ENCODE peak calls at places on chromosome 7, in nine cellular contexts. M is neuronal stem cell, A is choroid plexus epithelial cell, I is GM23248, O is OCI-LY7, Z is lower leg skin, E is breast epithelium, G is AG09309, F is spleen. L is an unnamed sample.

GRCh38 chr7:12888727-12889126 is 201.3 kb downstream of the ARL4A start:
- DNase-seq in M (no peak), A (peak; percentile 79), I (peak; percentile 66), O (no peak), Z (no peak), E (no peak), G (peak; percentile 29), F (no peak), L (no peak)

GRCh38 chr7:94432799-94433198 is 38.1 kb downstream of the COL1A2 start:
- DNase-seq in M (no peak), A (peak; percentile 63), I (peak; percentile 56), O (no peak), Z (no peak), E (no peak), G (no peak), F (no peak), L (no peak)

GRCh38 chr7:545470-545869 is 25.8 kb upstream of the PDGFA start:
- DNase-seq in M (no peak), A (no peak), I (no peak), O (no peak), Z (no peak), E (no peak), G (no peak), F (no peak), L (no peak)

GRCh38 chr7:81190997-81191747 is 272.3 kb upstream of the SEMA3C start:
- DNase-seq in M (no peak), A (peak; percentile 71), I (peak; percentile 70), O (no peak), Z (no peak), E (no peak), G (no peak), F (no peak), L (no peak)

GRCh38 chr7:99362801-99363200 is 11.7 kb upstream of the ARPC1B start:
- DNase-seq in M (no peak), A (peak; percentile 83), I (peak; percentile 76), O (no peak), Z (no peak), E (no peak), G (peak; percentile 70), F (no peak), L (no peak)

GRCh38 chr7:88291401-88292173 is 15.1 kb downstream of the STEAP4 start:
- DNase-seq in M (no peak), A (peak; percentile 47), I (peak; percentile 12), O (no peak), Z (no peak), E (no peak), G (no peak), F (no peak), L (no peak)

GRCh38 chr7:147547252-147547897 is 1043.2 kb upstream of the C7orf33 start:
- DNase-seq in M (no peak), A (peak; percentile 46), I (peak; percentile 17), O (peak; percentile 11), Z (no peak), E (no peak), G (no peak), F (no peak), L (no peak)

GRCh38 chr7:778271-778967 is 51.3 kb upstream of the PRKAR1B start:
- DNase-seq in M (no peak), A (no peak), I (no peak), O (no peak), Z (no peak), E (no peak), G (no peak), F (peak; percentile 69), L (no peak)

GRCh38 chr7:91784469-91784868 is 96.0 kb downstream of the MTERF1 start:
- DNase-seq in M (no peak), A (peak; percentile 80), I (peak; percentile 86), O (peak; percentile 10), Z (no peak), E (no peak), G (peak; percentile 55), F (no peak), L (no peak)

GRCh38 chr7:47550788-47551470 is 31.0 kb downstream of the TNS3 start:
- DNase-seq in M (no peak), A (no peak), I (peak; percentile 68), O (no peak), Z (no peak), E (no peak), G (no peak), F (peak; percentile 61), L (no peak)

GRCh38 chr7:123601530-123601929 is at the start of gene ASB15:
- DNase-seq in M (no peak), A (peak; percentile 21), I (no peak), O (no peak), Z (no peak), E (no peak), G (no peak), F (no peak), L (no peak)

GRCh38 chr7:105594034-105594433 is 12.7 kb upstream of the EFCAB10 start:
- DNase-seq in M (no peak), A (no peak), I (peak; percentile 30), O (no peak), Z (no peak), E (no peak), G (no peak), F (no peak), L (no peak)

GRCh38 chr7:55538538-55538937 is 33.8 kb downstream of the VOPP1 start:
- DNase-seq in M (no peak), A (peak; percentile 95), I (peak; percentile 97), O (no peak), Z (no peak), E (no peak), G (peak; percentile 85), F (no peak), L (no peak)

DNA sequence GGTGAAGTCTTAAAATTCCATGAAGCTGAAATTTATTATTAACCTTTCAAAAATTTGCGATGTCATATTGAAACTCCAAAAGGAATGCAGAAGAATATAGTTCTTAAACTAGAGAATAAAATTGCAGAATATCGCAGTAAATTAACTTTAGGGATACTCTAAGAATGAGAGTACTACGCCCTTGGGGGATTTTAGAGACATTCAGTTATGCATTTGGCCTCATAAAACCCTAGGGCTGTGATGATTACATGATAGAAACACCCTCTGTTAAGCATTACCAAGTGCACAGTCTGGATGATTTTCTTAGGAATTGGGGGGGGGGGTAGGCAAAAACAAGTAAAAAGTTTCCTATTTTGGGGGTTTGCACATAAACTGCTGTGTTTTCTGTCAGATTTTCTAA is 3.6 kb downstream of the WNT2 start:
- DNase-seq in M (no peak), A (no peak), I (no peak), O (no peak), Z (no peak), E (no peak), G (no peak), F (no peak), L (no peak)
- H3K4me3 ChIP-seq in M (no peak overlapping the region), A (no peak overlapping the region), I (no peak overlapping the region), O (no peak overlapping the region), Z (no peak overlapping the region), E (no peak overlapping the region), G (no peak overlapping the region), F (no peak overlapping the region), L (no peak overlapping the region)

GRCh38 chr7:103988468-103989199 is 824 bp downstream of the RELN start:
- DNase-seq in M (peak; percentile 24), A (peak; percentile 10), I (peak; percentile 14), O (no peak), Z (no peak), E (no peak), G (no peak), F (no peak), L (no peak)
- H3K4me3 ChIP-seq in M (peak overlapping the region; percentile 80), A (peak overlapping the region; percentile 39), I (peak overlapping the region; percentile 55), O (no peak overlapping the region), Z (peak overlapping the region; percentile 10), E (peak overlapping the region; percentile 25), G (no peak overlapping the region), F (peak overlapping the region; percentile 69), L (peak overlapping the region; percentile 57)

DNA sequence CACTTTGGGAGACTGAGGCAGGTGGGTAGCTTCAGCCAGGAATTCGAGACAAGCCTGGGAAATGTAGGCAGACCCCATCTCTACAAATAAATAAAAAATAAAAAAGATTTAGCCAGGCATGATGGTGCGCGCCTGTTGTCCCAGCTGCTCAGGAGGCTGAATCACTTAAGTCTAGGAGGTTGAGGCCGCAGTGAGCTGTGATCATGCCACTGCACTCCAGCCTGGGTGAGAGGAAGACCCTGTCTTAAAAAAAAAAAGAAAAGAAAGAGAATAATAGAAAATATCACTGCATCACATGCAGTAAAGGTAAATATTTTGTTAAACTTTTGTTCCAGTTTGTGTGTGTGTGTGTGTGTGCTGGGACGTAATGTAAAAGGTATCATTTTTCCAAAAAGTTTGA is 3.0 kb downstream of the STRIP2 start:
- DNase-seq in M (no peak), A (no peak), I (no peak), O (no peak), Z (no peak), E (no peak), G (no peak), F (no peak), L (no peak)
- H3K4me3 ChIP-seq in M (no peak overlapping the region), A (no peak overlapping the region), I (no peak overlapping the region), O (no peak overlapping the region), Z (no peak overlapping the region), E (no peak overlapping the region), G (no peak overlapping the region), F (no peak overlapping the region), L (no peak overlapping the region)

DNA sequence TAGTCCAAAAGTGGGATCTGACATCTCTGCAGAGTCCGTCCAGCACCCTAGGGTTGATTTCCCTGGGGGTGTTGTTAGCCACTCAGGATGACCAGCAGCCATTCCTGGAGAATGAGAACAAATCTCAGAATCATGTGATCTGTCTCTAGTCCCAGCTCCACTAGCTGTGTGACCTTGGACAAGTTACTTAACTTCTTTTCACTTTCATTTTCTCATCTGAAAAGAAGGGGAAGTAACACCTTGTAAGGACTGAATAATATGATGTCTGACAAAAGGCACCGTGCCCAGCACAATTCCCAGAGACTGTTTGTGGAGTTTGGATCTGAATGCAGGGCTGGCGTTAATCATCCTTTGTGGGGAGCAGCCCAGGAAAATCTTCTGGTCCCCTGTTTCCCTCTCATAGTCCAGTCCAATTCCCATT is 44.2 kb downstream of the MTURN start:
- DNase-seq in M (no peak), A (peak; percentile 15), I (no peak), O (peak; percentile 69), Z (no peak), E (no peak), G (no peak), F (no peak), L (no peak)
- H3K4me3 ChIP-seq in M (no peak overlapping the region), A (no peak overlapping the region), I (no peak overlapping the region), O (peak overlapping the region; percentile 43), Z (no peak overlapping the region), E (no peak overlapping the region), G (no peak overlapping the region), F (peak overlapping the region; percentile 47), L (no peak overlapping the region)

GRCh38 chr7:137992738-137993394 is 9.0 kb downstream of the CREB3L2 start:
- DNase-seq in M (no peak), A (peak; percentile 99), I (peak; percentile 95), O (no peak), Z (peak; percentile 83), E (no peak), G (peak; percentile 98), F (no peak), L (no peak)

GRCh38 chr7:137992042-137992737 is 9.7 kb downstream of the CREB3L2 start:
- DNase-seq in M (no peak), A (peak; percentile 95), I (peak; percentile 85), O (no peak), Z (no peak), E (no peak), G (no peak), F (no peak), L (no peak)

GRCh38 chr7:137990251-137990901 is 11.5 kb downstream of the CREB3L2 start:
- DNase-seq in M (no peak), A (peak; percentile 98), I (peak; percentile 92), O (no peak), Z (no peak), E (no peak), G (peak; percentile 89), F (no peak), L (no peak)

GRCh38 chr7:137994091-137994688 is 7.7 kb downstream of the CREB3L2 start:
- DNase-seq in M (no peak), A (no peak), I (no peak), O (no peak), Z (no peak), E (no peak), G (no peak), F (no peak), L (no peak)

GRCh38 chr7:137993395-137993743 is 8.5 kb downstream of the CREB3L2 start:
- DNase-seq in M (no peak), A (no peak), I (no peak), O (no peak), Z (no peak), E (no peak), G (no peak), F (no peak), L (no peak)
- H3K4me3 ChIP-seq in M (no peak overlapping the region), A (no peak overlapping the region), I (peak overlapping the region; percentile 62), O (no peak overlapping the region), Z (no peak overlapping the region), E (no peak overlapping the region), G (no peak overlapping the region), F (no peak overlapping the region), L (no peak overlapping the region)